ENCODE peak calls at places on chromosome 20, in five cellular contexts. D is aorta; K is stimulated activated CD4-positive, alpha-beta T cell treated with anti-CD3 and anti-CD28 coated beads, Interleukin-1b, Interleukin-23, amount 100 ng/mL, for 24 hours; M is mesenchymal stem cell; C is NCI-H2081. A is an unnamed sample.

GRCh38 chr20:6920991-6921613 is 153.6 kb downstream of the BMP2 start:
- DNase-seq in D (no peak), K (no peak), M (no peak), C (no peak), A (peak; percentile 36)

GRCh38 chr20:53141651-53142050 is 169.5 kb downstream of the TSHZ2 start:
- DNase-seq in D (no peak), K (no peak), M (no peak), C (no peak), A (no peak)

GRCh38 chr20:5602346-5602745 is 147.9 kb upstream of the SHLD1 start:
- DNase-seq in D (no peak), K (no peak), M (no peak), C (no peak), A (no peak)

GRCh38 chr20:2692036-2692885 is at the start of gene EBF4:
- DNase-seq in D (peak; percentile 88), K (no peak), M (peak; percentile 26), C (no peak), A (no peak)

GRCh38 chr20:59482581-59483187 is 121.7 kb upstream of the PHACTR3 start:
- DNase-seq in D (no peak), K (no peak), M (no peak), C (no peak), A (no peak)

GRCh38 chr20:53034899-53035298 is 62.7 kb downstream of the TSHZ2 start:
- DNase-seq in D (no peak), K (no peak), M (no peak), C (peak; percentile 16), A (no peak)

GRCh38 chr20:57322476-57322875 is 7.1 kb upstream of the SPO11 start:
- DNase-seq in D (no peak), K (no peak), M (no peak), C (no peak), A (no peak)

GRCh38 chr20:23869520-23869919 is 10.0 kb downstream of the CST5 start:
- DNase-seq in D (no peak), K (no peak), M (no peak), C (no peak), A (no peak)

GRCh38 chr20:20946122-20946759 is 159.9 kb downstream of the LINC00237 start:
- DNase-seq in D (no peak), K (no peak), M (no peak), C (no peak), A (no peak)

GRCh38 chr20:13024581-13024980 is 15.8 kb downstream of the SPTLC3 start:
- DNase-seq in D (no peak), K (no peak), M (no peak), C (no peak), A (no peak)

GRCh38 chr20:61451953-61452352 is 199.9 kb downstream of the CDH4 start:
- DNase-seq in D (no peak), K (no peak), M (no peak), C (no peak), A (no peak)

GRCh38 chr20:5719861-5720401 is 30.3 kb upstream of the SHLD1 start:
- DNase-seq in D (no peak), K (no peak), M (peak; percentile 33), C (no peak), A (no peak)

GRCh38 chr20:35478804-35479472 is 23.5 kb downstream of the CEP250 start:
- DNase-seq in D (no peak), K (no peak), M (no peak), C (peak; percentile 10), A (no peak)

GRCh38 chr20:21251278-21251677 is 51.9 kb upstream of the XRN2 start:
- DNase-seq in D (no peak), K (no peak), M (no peak), C (no peak), A (no peak)

GRCh38 chr20:34583524-34583923 is 25.0 kb downstream of the MAP1LC3A start:
- DNase-seq in D (no peak), K (no peak), M (no peak), C (no peak), A (no peak)

GRCh38 chr20:31760457-31761240 is 21.6 kb downstream of the TPX2 start:
- DNase-seq in D (no peak), K (no peak), M (peak; percentile 87), C (no peak), A (no peak)

GRCh38 chr20:10558635-10559187 is 115.1 kb downstream of the JAG1 start:
- DNase-seq in D (no peak), K (no peak), M (peak; percentile 92), C (no peak), A (no peak)

GRCh38 chr20:20465259-20465658 is 97.4 kb downstream of the INSM1 start:
- DNase-seq in D (no peak), K (no peak), M (no peak), C (peak; percentile 48), A (peak; percentile 79)

GRCh38 chr20:667351-668034 is 8.1 kb downstream of the SCRT2 start:
- DNase-seq in D (peak; percentile 87), K (peak; percentile 37), M (peak; percentile 43), C (peak; percentile 25), A (no peak)

GRCh38 chr20:53162251-53162835 is 190.2 kb downstream of the TSHZ2 start:
- DNase-seq in D (peak; percentile 78), K (no peak), M (peak; percentile 68), C (no peak), A (peak; percentile 46)

GRCh38 chr20:1800777-1801176 is 94.4 kb upstream of the SIRPA start:
- DNase-seq in D (no peak), K (no peak), M (peak; percentile 47), C (no peak), A (no peak)

GRCh38 chr20:1660263-1660662 is 2.7 kb upstream of the SIRPG start:
- DNase-seq in D (no peak), K (no peak), M (no peak), C (no peak), A (no peak)

GRCh38 chr20:58023781-58024180 is 204.7 kb downstream of the ANKRD60 start:
- DNase-seq in D (no peak), K (no peak), M (no peak), C (no peak), A (no peak)

A was measured in NCI-H1930.